ENCODE peak calls at places on chromosomes 7 and 10, in eight cellular contexts. One of them, this sample, is unnamed.

GRCh38 chr7:139456511-139456910 is 27.0 kb downstream of the KLRG2 start:
- DNase-seq in heart left ventricle: no peak
- DNase-seq in keratinocyte: no peak
- DNase-seq in lung: no peak
- DNase-seq in neuronal stem cell: no peak
- DNase-seq in psoas muscle: no peak
- DNase-seq in IMR-90: no peak
- DNase-seq in Peyer's patch: no peak
- DNase-seq in this sample: no peak

GRCh38 chr7:97116308-97116707 is 1.2 kb upstream of the SDHAF3 start:
- DNase-seq in heart left ventricle: no peak
- DNase-seq in keratinocyte: no peak
- DNase-seq in lung: no peak
- DNase-seq in neuronal stem cell: no peak
- DNase-seq in psoas muscle: no peak
- DNase-seq in IMR-90: no peak
- DNase-seq in Peyer's patch: no peak
- DNase-seq in this sample: no peak

GRCh38 chr7:22387583-22387982 is 30.6 kb upstream of the RAPGEF5 start:
- DNase-seq in heart left ventricle: peak; percentile 30
- DNase-seq in keratinocyte: no peak
- DNase-seq in lung: no peak
- DNase-seq in neuronal stem cell: no peak
- DNase-seq in psoas muscle: peak; percentile 18
- DNase-seq in IMR-90: peak; percentile 18
- DNase-seq in Peyer's patch: no peak
- DNase-seq in this sample: no peak

GRCh38 chr10:94061026-94061425 is 67.3 kb downstream of the PLCE1 start:
- DNase-seq in heart left ventricle: no peak
- DNase-seq in keratinocyte: no peak
- DNase-seq in lung: no peak
- DNase-seq in neuronal stem cell: no peak
- DNase-seq in psoas muscle: no peak
- DNase-seq in IMR-90: no peak
- DNase-seq in Peyer's patch: no peak
- DNase-seq in this sample: no peak

GRCh38 chr10:102352066-102352715 is 43.3 kb upstream of the NFKB2 start:
- DNase-seq in heart left ventricle: peak; percentile 35
- DNase-seq in keratinocyte: no peak
- DNase-seq in lung: peak; percentile 71
- DNase-seq in neuronal stem cell: peak; percentile 68
- DNase-seq in psoas muscle: peak; percentile 34
- DNase-seq in IMR-90: peak; percentile 54
- DNase-seq in Peyer's patch: peak; percentile 55
- DNase-seq in this sample: peak; percentile 58

GRCh38 chr7:100799037-100799896 is 28.1 kb downstream of the EPHB4 start:
- DNase-seq in heart left ventricle: peak; percentile 67
- DNase-seq in keratinocyte: no peak
- DNase-seq in lung: peak; percentile 73
- DNase-seq in neuronal stem cell: peak; percentile 39
- DNase-seq in psoas muscle: peak; percentile 57
- DNase-seq in IMR-90: peak; percentile 52
- DNase-seq in Peyer's patch: peak; percentile 72
- DNase-seq in this sample: peak; percentile 12

GRCh38 chr7:41826641-41827040 is 123.8 kb upstream of the INHBA start:
- DNase-seq in heart left ventricle: no peak
- DNase-seq in keratinocyte: no peak
- DNase-seq in lung: no peak
- DNase-seq in neuronal stem cell: no peak
- DNase-seq in psoas muscle: no peak
- DNase-seq in IMR-90: peak; percentile 9
- DNase-seq in Peyer's patch: no peak
- DNase-seq in this sample: no peak

GRCh38 chr7:54839538-54840213 is 80.7 kb upstream of the SEC61G start:
- DNase-seq in heart left ventricle: peak; percentile 88
- DNase-seq in keratinocyte: no peak
- DNase-seq in lung: peak; percentile 75
- DNase-seq in neuronal stem cell: no peak
- DNase-seq in psoas muscle: peak; percentile 79
- DNase-seq in IMR-90: peak; percentile 56
- DNase-seq in Peyer's patch: peak; percentile 58
- DNase-seq in this sample: no peak

GRCh38 chr7:33903770-33904679 is 1.3 kb upstream of the BMPER start:
- DNase-seq in heart left ventricle: peak; percentile 39
- DNase-seq in keratinocyte: no peak
- DNase-seq in lung: no peak
- DNase-seq in neuronal stem cell: peak; percentile 54
- DNase-seq in psoas muscle: peak; percentile 53
- DNase-seq in IMR-90: peak; percentile 45
- DNase-seq in Peyer's patch: peak; percentile 56
- DNase-seq in this sample: no peak

GRCh38 chr7:124765401-124766352 is at the start of gene GPR37:
- DNase-seq in heart left ventricle: no peak
- DNase-seq in keratinocyte: no peak
- DNase-seq in lung: peak; percentile 58
- DNase-seq in neuronal stem cell: peak; percentile 70
- DNase-seq in psoas muscle: peak; percentile 44
- DNase-seq in IMR-90: peak; percentile 93
- DNase-seq in Peyer's patch: peak; percentile 70
- DNase-seq in this sample: no peak

GRCh38 chr10:109966961-109967738 is 40.6 kb upstream of the ADD3 start:
- DNase-seq in heart left ventricle: peak; percentile 52
- DNase-seq in keratinocyte: no peak
- DNase-seq in lung: no peak
- DNase-seq in neuronal stem cell: no peak
- DNase-seq in psoas muscle: no peak
- DNase-seq in IMR-90: peak; percentile 88
- DNase-seq in Peyer's patch: no peak
- DNase-seq in this sample: no peak

GRCh38 chr10:131312261-131312801 is 810 bp upstream of the TCERG1L start:
- DNase-seq in heart left ventricle: no peak
- DNase-seq in keratinocyte: no peak
- DNase-seq in lung: no peak
- DNase-seq in neuronal stem cell: peak; percentile 76
- DNase-seq in psoas muscle: no peak
- DNase-seq in IMR-90: no peak
- DNase-seq in Peyer's patch: no peak
- DNase-seq in this sample: no peak

GRCh38 chr7:27901028-27901760 is 161.2 kb downstream of the TAX1BP1 start:
- DNase-seq in heart left ventricle: no peak
- DNase-seq in keratinocyte: no peak
- DNase-seq in lung: no peak
- DNase-seq in neuronal stem cell: no peak
- DNase-seq in psoas muscle: no peak
- DNase-seq in IMR-90: peak; percentile 68
- DNase-seq in Peyer's patch: no peak
- DNase-seq in this sample: no peak

GRCh38 chr7:88306590-88307048 is at the start of gene STEAP4:
- DNase-seq in heart left ventricle: peak; percentile 87
- DNase-seq in keratinocyte: no peak
- DNase-seq in lung: peak; percentile 86
- DNase-seq in neuronal stem cell: peak; percentile 21
- DNase-seq in psoas muscle: peak; percentile 73
- DNase-seq in IMR-90: peak; percentile 0
- DNase-seq in Peyer's patch: peak; percentile 72
- DNase-seq in this sample: no peak

GRCh38 chr7:99422625-99423024 is 13.9 kb downstream of the BUD31 start:
- DNase-seq in heart left ventricle: no peak
- DNase-seq in keratinocyte: no peak
- DNase-seq in lung: no peak
- DNase-seq in neuronal stem cell: no peak
- DNase-seq in psoas muscle: no peak
- DNase-seq in IMR-90: no peak
- DNase-seq in Peyer's patch: no peak
- DNase-seq in this sample: no peak

GRCh38 chr7:30428586-30429530 is 49.7 kb downstream of the NOD1 start:
- DNase-seq in heart left ventricle: no peak
- DNase-seq in keratinocyte: no peak
- DNase-seq in lung: no peak
- DNase-seq in neuronal stem cell: no peak
- DNase-seq in psoas muscle: no peak
- DNase-seq in IMR-90: no peak
- DNase-seq in Peyer's patch: no peak
- DNase-seq in this sample: no peak

GRCh38 chr10:4718544-4718943 is 107.5 kb upstream of the AKR1E2 start:
- DNase-seq in heart left ventricle: no peak
- DNase-seq in keratinocyte: no peak
- DNase-seq in lung: no peak
- DNase-seq in neuronal stem cell: no peak
- DNase-seq in psoas muscle: no peak
- DNase-seq in IMR-90: no peak
- DNase-seq in Peyer's patch: no peak
- DNase-seq in this sample: no peak

GRCh38 chr7:69844264-69844868 is 246.1 kb downstream of the AUTS2 start:
- DNase-seq in heart left ventricle: no peak
- DNase-seq in keratinocyte: no peak
- DNase-seq in lung: no peak
- DNase-seq in neuronal stem cell: no peak
- DNase-seq in psoas muscle: no peak
- DNase-seq in IMR-90: no peak
- DNase-seq in Peyer's patch: no peak
- DNase-seq in this sample: no peak

GRCh38 chr7:134851141-134851540 is 71.7 kb downstream of the CALD1 start:
- DNase-seq in heart left ventricle: no peak
- DNase-seq in keratinocyte: no peak
- DNase-seq in lung: no peak
- DNase-seq in neuronal stem cell: no peak
- DNase-seq in psoas muscle: no peak
- DNase-seq in IMR-90: no peak
- DNase-seq in Peyer's patch: no peak
- DNase-seq in this sample: no peak
- H3K27ac ChIP-seq in heart left ventricle: no peak overlapping the region
- H3K27ac ChIP-seq in keratinocyte: no peak overlapping the region
- H3K27ac ChIP-seq in lung: no peak overlapping the region
- H3K27ac ChIP-seq in neuronal stem cell: no peak overlapping the region
- H3K27ac ChIP-seq in psoas muscle: no peak overlapping the region
- H3K27ac ChIP-seq in IMR-90: peak overlapping the region; percentile 14
- H3K27ac ChIP-seq in Peyer's patch: peak overlapping the region; percentile 23
- H3K27ac ChIP-seq in this sample: no peak overlapping the region

DNA sequence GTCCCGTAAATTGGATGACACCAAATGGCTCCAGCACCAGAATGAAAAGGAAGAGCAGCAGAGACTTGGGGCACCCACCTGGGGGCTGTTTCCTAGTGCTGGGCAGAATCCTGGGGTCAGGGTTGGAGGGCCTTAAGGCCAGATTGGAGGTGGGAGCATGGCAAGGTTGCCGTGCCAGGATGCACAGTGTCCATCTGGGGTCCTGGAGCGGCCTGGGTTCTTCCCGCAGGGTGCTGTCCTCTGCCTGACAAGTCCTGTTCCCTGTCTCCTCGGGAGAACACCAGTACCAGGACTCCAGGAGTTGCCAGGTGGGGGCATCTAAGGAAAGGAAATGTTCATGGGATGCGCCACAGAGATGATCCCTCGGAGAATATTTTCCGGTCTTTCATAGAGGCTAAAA is 42.8 kb downstream of the MGMT start:
- DNase-seq in heart left ventricle: no peak
- DNase-seq in keratinocyte: no peak
- DNase-seq in lung: no peak
- DNase-seq in neuronal stem cell: no peak
- DNase-seq in psoas muscle: no peak
- DNase-seq in IMR-90: no peak
- DNase-seq in Peyer's patch: no peak
- DNase-seq in this sample: no peak
- H3K4me1 ChIP-seq in heart left ventricle: no peaks in the 10 kb centered on the region
- H3K4me1 ChIP-seq in keratinocyte: peaks cover 10% of the 10 kb centered on the region
- H3K4me1 ChIP-seq in lung: peaks cover 5% of the 10 kb centered on the region
- H3K4me1 ChIP-seq in neuronal stem cell: no peaks in the 10 kb centered on the region
- H3K4me1 ChIP-seq in psoas muscle: no peaks in the 10 kb centered on the region
- H3K4me1 ChIP-seq in IMR-90: peaks cover 4% of the 10 kb centered on the region
- H3K4me1 ChIP-seq in Peyer's patch: no peaks in the 10 kb centered on the region
- H3K4me1 ChIP-seq in this sample: no peaks in the 10 kb centered on the region

GRCh38 chr7:151470656-151471180 is 30.8 kb upstream of the CRYGN start:
- DNase-seq in heart left ventricle: no peak
- DNase-seq in keratinocyte: no peak
- DNase-seq in lung: no peak
- DNase-seq in neuronal stem cell: peak; percentile 58
- DNase-seq in psoas muscle: no peak
- DNase-seq in IMR-90: no peak
- DNase-seq in Peyer's patch: no peak
- DNase-seq in this sample: no peak

GRCh38 chr7:151468214-151469023 is 28.5 kb upstream of the CRYGN start:
- DNase-seq in heart left ventricle: no peak
- DNase-seq in keratinocyte: no peak
- DNase-seq in lung: no peak
- DNase-seq in neuronal stem cell: no peak
- DNase-seq in psoas muscle: no peak
- DNase-seq in IMR-90: no peak
- DNase-seq in Peyer's patch: no peak
- DNase-seq in this sample: no peak

GRCh38 chr7:151472644-151473380 is 32.9 kb upstream of the CRYGN start:
- DNase-seq in heart left ventricle: no peak
- DNase-seq in keratinocyte: no peak
- DNase-seq in lung: no peak
- DNase-seq in neuronal stem cell: no peak
- DNase-seq in psoas muscle: peak; percentile 60
- DNase-seq in IMR-90: no peak
- DNase-seq in Peyer's patch: no peak
- DNase-seq in this sample: no peak

GRCh38 chr7:151465169-151465568 is 25.2 kb upstream of the CRYGN start:
- DNase-seq in heart left ventricle: no peak
- DNase-seq in keratinocyte: no peak
- DNase-seq in lung: no peak
- DNase-seq in neuronal stem cell: no peak
- DNase-seq in psoas muscle: no peak
- DNase-seq in IMR-90: no peak
- DNase-seq in Peyer's patch: no peak
- DNase-seq in this sample: no peak

GRCh38 chr7:151469281-151469680 is 29.3 kb upstream of the CRYGN start:
- DNase-seq in heart left ventricle: no peak
- DNase-seq in keratinocyte: no peak
- DNase-seq in lung: no peak
- DNase-seq in neuronal stem cell: no peak
- DNase-seq in psoas muscle: no peak
- DNase-seq in IMR-90: no peak
- DNase-seq in Peyer's patch: no peak
- DNase-seq in this sample: no peak
- H3K36me3 ChIP-seq in heart left ventricle: peaks cover 52% of the 10 kb centered on the region
- H3K36me3 ChIP-seq in keratinocyte: peaks cover 31% of the 10 kb centered on the region
- H3K36me3 ChIP-seq in lung: peaks cover 15% of the 10 kb centered on the region
- H3K36me3 ChIP-seq in neuronal stem cell: peaks cover 34% of the 10 kb centered on the region
- H3K36me3 ChIP-seq in psoas muscle: peaks cover 12% of the 10 kb centered on the region
- H3K36me3 ChIP-seq in IMR-90: peaks cover 44% of the 10 kb centered on the region
- H3K36me3 ChIP-seq in Peyer's patch: no peaks in the 10 kb centered on the region
- H3K36me3 ChIP-seq in this sample: peaks cover 53% of the 10 kb centered on the region

DNA sequence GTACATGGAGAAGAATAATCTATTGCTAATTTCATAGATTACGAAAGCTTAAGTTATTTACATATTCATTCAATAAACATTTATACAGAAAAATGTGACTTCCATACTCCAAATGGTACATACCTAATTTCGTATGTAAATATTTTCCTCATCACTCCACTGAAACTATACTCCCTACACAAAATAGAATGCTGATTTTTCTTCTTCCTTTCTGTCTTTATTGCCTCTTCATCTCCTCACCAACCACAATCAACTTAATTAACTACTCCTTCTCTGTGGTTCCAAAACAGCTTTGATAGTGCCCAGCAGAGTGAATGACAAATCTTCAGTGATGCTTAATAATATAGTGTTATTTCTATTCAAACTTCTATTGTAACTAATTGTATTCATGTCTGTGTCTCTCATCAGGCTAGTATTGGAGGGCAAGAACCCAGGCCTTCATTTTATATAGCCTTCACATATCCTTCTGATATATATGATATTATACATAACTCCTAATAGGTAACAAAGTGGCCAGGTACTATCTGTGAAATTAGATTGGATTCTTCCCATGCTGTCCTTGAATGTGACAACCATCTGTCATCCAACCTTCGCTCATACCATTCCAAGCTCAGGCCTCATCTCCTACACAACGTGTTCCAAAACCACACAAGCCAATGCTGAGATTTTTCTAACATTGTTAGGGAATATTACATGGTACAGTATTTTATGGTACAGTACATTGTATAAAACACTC is 5.3 kb downstream of the ITGB1 start:
- DNase-seq in heart left ventricle: no peak
- DNase-seq in keratinocyte: no peak
- DNase-seq in lung: no peak
- DNase-seq in neuronal stem cell: no peak
- DNase-seq in psoas muscle: no peak
- DNase-seq in IMR-90: no peak
- DNase-seq in Peyer's patch: no peak
- DNase-seq in this sample: no peak
- H3K27ac ChIP-seq in heart left ventricle: peak overlapping the region; percentile 37
- H3K27ac ChIP-seq in keratinocyte: peak overlapping the region; percentile 1
- H3K27ac ChIP-seq in lung: no peak overlapping the region
- H3K27ac ChIP-seq in neuronal stem cell: no peak overlapping the region
- H3K27ac ChIP-seq in psoas muscle: peak overlapping the region; percentile 98
- H3K27ac ChIP-seq in IMR-90: peak overlapping the region; percentile 66
- H3K27ac ChIP-seq in Peyer's patch: no peak overlapping the region
- H3K27ac ChIP-seq in this sample: peak overlapping the region; percentile 82